ENCODE peak calls at places on chromosomes 13 and 19, in four cellular contexts. W is vagina, F is sigmoid colon, K is heart left ventricle. T is an unnamed sample. For H3K4me1 and H3K9me3, the result is how much of the 10 kb centered on the place peaks cover.

GRCh38 chr13:25687622-25688225 is 315.9 kb downstream of the ATP8A2 start:
- DNase-seq in W (no peak), K (peak), F (no peak), T (no peak)

GRCh38 chr13:63307239-63307638 is 1891.6 kb upstream of the PCDH20 start:
- DNase-seq in W (no peak), F (no peak), K (no peak), T (no peak)

GRCh38 chr13:26184791-26185250 is 37.3 kb downstream of the RNF6 start:
- DNase-seq in K (peak), W (no peak), F (peak), T (peak)

GRCh38 chr13:42102961-42103688 is 54.7 kb downstream of the DGKH start:
- DNase-seq in F (no peak), K (no peak), W (no peak), T (no peak)

GRCh38 chr13:110942248-110942981 is 27.5 kb upstream of the ANKRD10 start:
- DNase-seq in K (no peak), W (no peak), F (no peak), T (no peak)

GRCh38 chr13:108877300-108877699 is 247.9 kb downstream of the MYO16 start:
- DNase-seq in W (no peak), K (peak), F (no peak), T (no peak)

GRCh38 chr13:46894534-46894906 is 2.3 kb downstream of the HTR2A start:
- DNase-seq in F (no peak), W (no peak), K (no peak), T (no peak)

GRCh38 chr19:34246340-34246739 is 8.0 kb upstream of the GARRE1 start:
- DNase-seq in K (no peak), W (no peak), F (no peak), T (no peak)

GRCh38 chr19:18807861-18808331 is 16.8 kb upstream of the COMP start:
- DNase-seq in K (no peak), W (no peak), F (no peak), T (peak)

GRCh38 chr13:42420304-42420703 is 148.4 kb downstream of the AKAP11 start:
- DNase-seq in F (no peak), W (no peak), K (no peak), T (no peak)

GRCh38 chr13:45683701-45684100 is 18.4 kb upstream of the CBY2 start:
- DNase-seq in F (no peak), K (no peak), W (no peak), T (no peak)

GRCh38 chr13:107192289-107192688 is 624.4 kb upstream of the ARGLU1 start:
- DNase-seq in F (no peak), W (no peak), K (no peak), T (no peak)

GRCh38 chr19:5137571-5138124 is 168.7 kb downstream of the KDM4B start:
- DNase-seq in W (no peak), F (no peak), K (no peak), T (no peak)

GRCh38 chr19:48926909-48927308 is 6.6 kb upstream of the DHDH start:
- DNase-seq in K (no peak), F (peak), W (no peak), T (peak)

GRCh38 chr13:21048901-21049655 is 12.3 kb downstream of the LATS2 start:
- DNase-seq in F (no peak), K (no peak), W (no peak), T (no peak)

GRCh38 chr13:110559429-110559943 is 2.0 kb downstream of the RAB20 start:
- DNase-seq in K (peak), W (no peak), F (peak), T (no peak)

GRCh38 chr13:111338841-111339240 is 18.4 kb downstream of the TEX29 start:
- DNase-seq in W (no peak), F (peak), K (no peak), T (no peak)

GRCh38 chr13:31793246-31793645 is 53.9 kb downstream of the RXFP2 start:
- DNase-seq in W (no peak), F (no peak), K (no peak), T (no peak)

GRCh38 chr13:99311137-99311536 is 3.9 kb upstream of the GPR183 start:
- DNase-seq in F (no peak), K (no peak), W (no peak), T (peak)

GRCh38 chr13:90680826-90681225 is 666.7 kb upstream of the MIR17HG start:
- DNase-seq in K (no peak), F (no peak), W (no peak), T (no peak)

GRCh38 chr13:39876258-39876657 is 220.8 kb downstream of the COG6 start:
- DNase-seq in W (no peak), K (no peak), F (no peak), T (peak)

GRCh38 chr19:45472557-45473365 is 5.0 kb downstream of the FOSB start:
- DNase-seq in F (no peak), W (no peak), K (no peak), T (no peak)

GRCh38 chr19:13984875-13985741 is 21.0 kb downstream of the RFX1 start:
- DNase-seq in W (no peak), K (no peak), F (no peak), T (no peak)

GRCh38 chr13:48255090-48255489 is 22.1 kb downstream of the ITM2B start:
- DNase-seq in W (no peak), K (no peak), F (no peak), T (no peak)

GRCh38 chr13:48252176-48252575 is 19.2 kb downstream of the ITM2B start:
- DNase-seq in F (no peak), W (no peak), K (no peak), T (no peak)

GRCh38 chr13:48249018-48249417 is 16.0 kb downstream of the ITM2B start:
- DNase-seq in F (no peak), W (no peak), K (no peak), T (no peak)

GRCh38 chr13:48253849-48254248 is 20.8 kb downstream of the ITM2B start:
- DNase-seq in K (no peak), F (no peak), W (no peak), T (no peak)

DNA sequence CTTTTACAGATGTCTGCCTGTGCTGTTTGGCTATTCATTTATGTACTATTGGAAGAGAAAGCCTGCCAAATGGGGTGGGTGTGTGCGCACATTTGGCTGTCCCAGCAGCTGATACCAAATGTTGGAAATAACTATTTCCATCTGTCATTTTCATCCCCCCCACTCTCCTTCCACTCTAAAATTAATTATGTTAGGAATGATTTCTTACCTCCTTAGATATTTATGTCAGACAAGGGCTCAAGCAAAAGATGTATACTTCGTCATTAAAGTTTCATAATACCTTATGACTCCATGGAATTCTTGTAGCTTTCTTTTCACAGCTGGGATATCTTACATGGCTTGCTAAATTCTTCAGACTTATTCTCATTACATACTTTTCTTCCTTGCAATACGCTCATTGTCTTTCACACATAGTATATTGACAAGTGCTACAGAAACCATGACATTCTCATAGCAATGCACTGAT is 18.6 kb downstream of the ITM2B start:
- DNase-seq in W (no peak), K (no peak), F (no peak), T (peak)
- H3K4me1 ChIP-seq in W (half or more), K (under half), F (under half), T (under half)

DNA sequence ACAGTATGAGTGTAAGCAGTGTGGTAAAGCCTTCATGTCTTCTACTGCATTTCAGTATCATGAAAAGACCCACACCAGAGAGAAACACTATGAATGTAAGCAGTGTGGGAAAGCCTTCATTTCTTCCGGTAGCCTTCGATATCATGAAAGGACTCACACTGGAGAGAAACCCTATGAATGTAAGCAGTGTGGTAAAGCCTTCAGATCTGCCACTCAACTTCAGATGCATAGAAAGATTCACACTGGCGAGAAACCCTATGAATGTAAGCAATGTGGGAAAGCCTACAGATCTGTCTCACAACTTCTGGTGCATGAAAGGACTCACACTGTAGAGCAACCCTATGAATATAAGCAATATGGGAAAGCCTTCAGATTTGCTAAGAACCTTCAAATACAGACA is 12.8 kb downstream of the ZNF844 start:
- DNase-seq in W (no peak), F (no peak), K (no peak), T (no peak)
- H3K9me3 ChIP-seq in W (half or more), F (half or more), K (under half), T (under half)

GRCh38 chr13:75482070-75482819 is at the start of gene TBC1D4:
- DNase-seq in K (peak), F (peak), W (no peak), T (peak)
- TF ChIP-seq POLR2A in K (peak), F (no peak), W (no peak), T (peak)

GRCh38 chr13:114125589-114125988 is 6.8 kb downstream of the RASA3 start:
- DNase-seq in K (peak), F (no peak), W (no peak), T (no peak)

GRCh38 chr13:114128348-114128623 is 4.1 kb downstream of the RASA3 start:
- DNase-seq in W (no peak), K (no peak), F (no peak), T (no peak)

GRCh38 chr13:114128624-114129522 is 3.5 kb downstream of the RASA3 start:
- DNase-seq in F (peak), W (no peak), K (peak), T (peak)

GRCh38 chr13:114127473-114128347 is 4.7 kb downstream of the RASA3 start:
- DNase-seq in F (no peak), W (no peak), K (peak), T (no peak)

DNA sequence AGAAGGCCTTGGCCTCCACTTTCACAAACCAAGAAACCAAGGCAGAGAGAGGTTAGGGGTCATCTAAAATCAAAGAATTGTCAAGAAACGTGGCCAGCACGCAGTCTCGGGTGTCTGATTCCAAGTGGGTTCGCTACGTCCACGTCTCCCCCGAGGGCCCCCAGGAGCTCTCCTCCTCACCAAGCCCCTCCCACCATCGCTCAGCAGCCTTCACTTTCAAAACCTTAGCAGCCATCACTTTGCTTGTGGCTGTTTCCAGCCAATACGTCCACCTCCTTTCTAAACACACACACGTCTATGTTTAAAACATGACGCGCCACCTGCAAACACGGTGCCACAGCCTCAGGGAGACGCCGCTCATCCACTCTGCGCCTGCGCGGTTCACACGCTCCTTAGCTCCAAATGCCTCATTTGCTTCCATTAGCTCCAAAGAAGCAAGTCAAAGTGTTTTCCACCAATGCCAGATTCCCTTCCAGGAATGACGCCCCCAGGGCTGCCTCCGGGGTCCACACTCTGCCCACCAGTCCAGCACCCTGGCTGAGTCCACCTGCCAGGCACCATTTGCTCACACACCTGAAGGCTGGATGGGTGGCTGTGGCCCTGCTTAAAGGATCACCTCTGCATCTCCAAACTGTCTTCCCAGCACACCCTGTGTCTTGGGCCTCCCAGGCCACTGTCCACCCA is 5.5 kb downstream of the RASA3 start:
- DNase-seq in F (no peak), W (no peak), K (peak), T (no peak)
- H3K4me1 ChIP-seq in F (half or more), W (half or more), K (under half), T (under half)

DNA sequence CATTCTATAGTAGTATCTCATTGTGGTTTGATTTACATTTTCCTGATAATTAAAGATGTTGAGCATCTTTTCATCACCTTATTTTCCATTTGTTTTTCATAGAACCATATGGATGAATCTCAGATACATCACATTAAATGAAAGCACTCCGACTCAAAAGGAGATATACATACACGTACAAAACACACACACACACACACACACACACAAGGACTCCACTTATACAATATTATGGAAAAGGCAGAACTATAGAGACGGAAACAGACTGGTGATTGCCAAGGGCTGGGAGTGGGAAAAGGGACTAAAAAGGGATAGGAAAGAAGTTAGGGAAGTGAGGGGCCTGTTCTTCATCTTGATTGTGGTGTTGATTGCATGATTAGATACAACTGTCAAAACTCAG is 24.3 kb downstream of the ZNF585A start:
- DNase-seq in F (no peak), W (no peak), K (no peak), T (no peak)
- H3K9me3 ChIP-seq in F (half or more), W (half or more), K (under half), T (under half)

GRCh38 chr19:30056580-30056979 is 114.5 kb downstream of the URI1 start:
- DNase-seq in F (no peak), K (no peak), W (no peak), T (no peak)
- TF ChIP-seq POLR2A in F (no peak), K (no peak), W (no peak), T (no peak)

DNA sequence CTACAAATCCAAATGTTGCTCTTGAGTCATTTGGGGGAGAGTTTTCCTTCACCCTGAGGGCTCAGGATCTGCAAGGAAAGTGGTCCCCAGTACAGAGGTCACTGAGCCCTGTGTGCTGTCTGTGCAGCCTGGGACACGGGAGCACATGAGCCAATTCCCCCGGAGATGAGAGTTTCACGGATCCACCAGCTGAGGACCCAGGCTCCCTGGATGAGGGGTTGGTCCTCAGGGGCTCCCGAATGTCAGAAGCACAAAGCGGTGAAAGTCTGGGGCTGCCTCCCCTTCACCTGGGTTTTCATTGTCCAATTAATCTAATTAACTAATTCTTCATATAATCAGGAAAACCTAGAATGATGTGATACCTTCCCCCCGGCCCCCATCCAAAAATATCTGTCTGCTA is 13.6 kb upstream of the LILRB2 start:
- DNase-seq in K (no peak), W (no peak), F (peak), T (no peak)
- H3K4me1 ChIP-seq in K (under half), W (under half), F (under half), T (under half)

DNA sequence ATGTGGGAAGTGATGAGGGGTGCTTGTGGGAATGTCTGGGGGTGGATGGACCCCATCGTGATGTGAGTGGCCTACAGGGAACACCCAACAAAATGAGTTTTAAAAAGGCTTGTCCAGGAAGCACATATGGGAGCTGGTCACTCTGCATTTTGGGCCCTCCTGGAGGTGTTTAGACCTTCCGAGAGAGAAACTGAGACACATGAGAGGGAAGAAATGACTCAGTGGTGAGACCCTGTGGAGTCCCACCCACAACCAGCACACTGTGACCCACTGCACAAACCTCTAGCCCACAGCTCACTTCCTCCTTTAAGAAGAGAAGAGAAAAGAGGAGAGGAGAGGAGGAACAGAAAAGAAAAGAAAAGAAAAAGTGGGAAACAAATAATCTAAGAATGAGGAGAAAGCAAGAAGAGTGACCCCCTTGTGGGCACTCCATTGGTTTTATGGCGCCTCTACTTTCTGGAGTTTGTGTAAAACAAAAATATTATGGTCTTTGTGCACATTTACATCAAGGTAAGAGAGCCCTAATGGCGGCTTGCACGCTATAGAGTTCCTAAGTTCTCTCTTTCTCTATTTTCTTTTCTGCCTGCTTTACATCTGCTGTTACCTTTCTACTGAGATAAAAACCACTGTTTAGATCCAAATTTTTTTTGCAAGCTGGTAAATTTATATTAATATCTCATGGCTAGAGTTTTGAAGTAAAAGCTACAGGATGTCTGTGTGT is 13.3 kb upstream of the LILRB1 start:
- DNase-seq in W (no peak), F (no peak), K (no peak), T (no peak)
- H3K9me3 ChIP-seq in W (under half), F (under half), K (under half), T (under half)

DNA sequence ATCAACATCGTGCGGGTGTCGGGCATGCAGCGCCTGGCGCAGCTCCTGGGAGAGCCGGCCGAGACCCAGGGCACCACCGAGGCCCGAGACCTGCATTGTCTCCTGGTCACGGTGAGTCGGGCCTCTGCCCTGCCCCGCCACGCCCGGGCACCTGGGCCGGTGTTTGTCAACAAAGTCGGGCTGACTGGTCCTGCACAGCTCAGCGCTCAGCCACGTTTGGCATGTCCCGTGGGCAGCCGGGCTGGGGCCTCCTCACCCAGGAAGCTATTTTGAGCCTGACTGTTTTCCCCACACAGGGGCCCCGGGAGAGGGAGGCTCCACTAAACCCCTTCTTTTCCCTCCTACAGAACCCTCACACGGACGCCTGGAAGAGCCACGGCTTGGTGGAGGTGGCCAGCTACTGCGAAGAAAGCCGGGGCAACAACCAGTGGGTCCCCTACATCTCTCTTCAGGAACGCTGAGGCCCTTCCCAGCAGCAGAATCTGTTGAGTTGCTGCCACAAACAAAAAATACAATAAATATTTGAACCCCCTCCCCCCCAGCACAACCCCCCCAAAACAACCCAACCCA is 1.3 kb downstream of the GADD45B start:
- DNase-seq in K (peak), W (no peak), F (no peak), T (peak)
- TF ChIP-seq POLR2A in K (peak), W (no peak), F (no peak), T (no peak)

T was measured in uterus.